ENCODE peak calls at places on chromosomes 4 and X, in seven cellular contexts. One of them, this sample, is unnamed.

GRCh38 chrX:72052415-72053090 is 79.2 kb downstream of the RTL5 start:
- DNase-seq in endothelial cell: no peak
- DNase-seq in ovary: no peak
- DNase-seq in cardiac muscle cell: no peak
- DNase-seq in NCI-H526: no peak
- DNase-seq in A172: no peak
- DNase-seq in mesenchymal stem cell: peak
- DNase-seq in this sample: no peak

GRCh38 chr4:113958766-113959540 is 20.5 kb downstream of the ARSJ start:
- DNase-seq in endothelial cell: no peak
- DNase-seq in ovary: no peak
- DNase-seq in cardiac muscle cell: no peak
- DNase-seq in NCI-H526: no peak
- DNase-seq in A172: peak
- DNase-seq in mesenchymal stem cell: peak
- DNase-seq in this sample: no peak

GRCh38 chr4:107243141-107243779 is 207.1 kb upstream of the DKK2 start:
- DNase-seq in endothelial cell: no peak
- DNase-seq in ovary: no peak
- DNase-seq in cardiac muscle cell: no peak
- DNase-seq in NCI-H526: no peak
- DNase-seq in A172: peak
- DNase-seq in mesenchymal stem cell: no peak
- DNase-seq in this sample: no peak

GRCh38 chr4:22427676-22428075 is 88.2 kb downstream of the ADGRA3 start:
- DNase-seq in endothelial cell: no peak
- DNase-seq in ovary: no peak
- DNase-seq in cardiac muscle cell: no peak
- DNase-seq in NCI-H526: no peak
- DNase-seq in A172: no peak
- DNase-seq in mesenchymal stem cell: no peak
- DNase-seq in this sample: no peak

GRCh38 chr4:41060352-41061318 is 153.7 kb downstream of the APBB2 start:
- DNase-seq in endothelial cell: no peak
- DNase-seq in ovary: peak
- DNase-seq in cardiac muscle cell: no peak
- DNase-seq in NCI-H526: no peak
- DNase-seq in A172: no peak
- DNase-seq in mesenchymal stem cell: no peak
- DNase-seq in this sample: no peak

GRCh38 chr4:183100298-183100599 is 1.2 kb downstream of the WWC2 start:
- DNase-seq in endothelial cell: no peak
- DNase-seq in ovary: no peak
- DNase-seq in cardiac muscle cell: no peak
- DNase-seq in NCI-H526: no peak
- DNase-seq in A172: no peak
- DNase-seq in mesenchymal stem cell: no peak
- DNase-seq in this sample: no peak

GRCh38 chrX:118872102-118872566 is 48.5 kb downstream of the ZCCHC12 start:
- DNase-seq in endothelial cell: no peak
- DNase-seq in ovary: no peak
- DNase-seq in cardiac muscle cell: peak
- DNase-seq in NCI-H526: no peak
- DNase-seq in A172: no peak
- DNase-seq in mesenchymal stem cell: no peak
- DNase-seq in this sample: no peak

GRCh38 chr4:40238700-40239548 is 42.1 kb downstream of the RHOH start:
- DNase-seq in endothelial cell: no peak
- DNase-seq in ovary: no peak
- DNase-seq in cardiac muscle cell: no peak
- DNase-seq in NCI-H526: no peak
- DNase-seq in A172: peak
- DNase-seq in mesenchymal stem cell: no peak
- DNase-seq in this sample: peak

GRCh38 chr4:107592518-107592917 is 127.5 kb downstream of the PAPSS1 start:
- DNase-seq in endothelial cell: no peak
- DNase-seq in ovary: no peak
- DNase-seq in cardiac muscle cell: no peak
- DNase-seq in NCI-H526: no peak
- DNase-seq in A172: no peak
- DNase-seq in mesenchymal stem cell: peak
- DNase-seq in this sample: no peak

GRCh38 chr4:88697113-88697512 is 516 bp downstream of the NAP1L5 start:
- DNase-seq in endothelial cell: no peak
- DNase-seq in ovary: peak
- DNase-seq in cardiac muscle cell: no peak
- DNase-seq in NCI-H526: no peak
- DNase-seq in A172: no peak
- DNase-seq in mesenchymal stem cell: peak
- DNase-seq in this sample: no peak

GRCh38 chrX:69130448-69130847 is 34.8 kb downstream of the PJA1 start:
- DNase-seq in endothelial cell: no peak
- DNase-seq in ovary: no peak
- DNase-seq in cardiac muscle cell: no peak
- DNase-seq in NCI-H526: no peak
- DNase-seq in A172: no peak
- DNase-seq in mesenchymal stem cell: no peak
- DNase-seq in this sample: no peak

GRCh38 chr4:52037730-52038108 is 380 bp downstream of the SGCB start:
- DNase-seq in endothelial cell: peak
- DNase-seq in ovary: peak
- DNase-seq in cardiac muscle cell: peak
- DNase-seq in NCI-H526: peak
- DNase-seq in A172: peak
- DNase-seq in mesenchymal stem cell: peak
- DNase-seq in this sample: peak

GRCh38 chrX:49001521-49002090 is 458 bp downstream of the GRIPAP1 start:
- DNase-seq in endothelial cell: peak
- DNase-seq in ovary: no peak
- DNase-seq in cardiac muscle cell: peak
- DNase-seq in NCI-H526: peak
- DNase-seq in A172: peak
- DNase-seq in mesenchymal stem cell: peak
- DNase-seq in this sample: peak

GRCh38 chr4:142719854-142720541 is 126.1 kb downstream of the INPP4B start:
- DNase-seq in endothelial cell: no peak
- DNase-seq in ovary: no peak
- DNase-seq in cardiac muscle cell: peak
- DNase-seq in NCI-H526: no peak
- DNase-seq in A172: peak
- DNase-seq in mesenchymal stem cell: peak
- DNase-seq in this sample: no peak

GRCh38 chr4:54063737-54064316 is 578 bp downstream of the CHIC2 start:
- DNase-seq in endothelial cell: peak
- DNase-seq in ovary: peak
- DNase-seq in cardiac muscle cell: peak
- DNase-seq in NCI-H526: peak
- DNase-seq in A172: no peak
- DNase-seq in mesenchymal stem cell: peak
- DNase-seq in this sample: no peak

GRCh38 chrX:149987613-149988012 is 49.3 kb upstream of the EOLA2 start:
- DNase-seq in endothelial cell: no peak
- DNase-seq in ovary: no peak
- DNase-seq in cardiac muscle cell: no peak
- DNase-seq in NCI-H526: no peak
- DNase-seq in A172: no peak
- DNase-seq in mesenchymal stem cell: no peak
- DNase-seq in this sample: no peak

GRCh38 chrX:57930051-57930450 is 19.8 kb upstream of the ZXDA start:
- DNase-seq in endothelial cell: no peak
- DNase-seq in ovary: no peak
- DNase-seq in cardiac muscle cell: no peak
- DNase-seq in NCI-H526: no peak
- DNase-seq in A172: no peak
- DNase-seq in mesenchymal stem cell: no peak
- DNase-seq in this sample: no peak

GRCh38 chrX:116417214-116417613 is 19.2 kb upstream of the SLC6A14 start:
- DNase-seq in endothelial cell: no peak
- DNase-seq in ovary: no peak
- DNase-seq in cardiac muscle cell: no peak
- DNase-seq in NCI-H526: no peak
- DNase-seq in A172: no peak
- DNase-seq in mesenchymal stem cell: no peak
- DNase-seq in this sample: no peak

GRCh38 chrX:41559662-41560061 is 112.5 kb downstream of the NYX start:
- DNase-seq in endothelial cell: no peak
- DNase-seq in ovary: peak
- DNase-seq in cardiac muscle cell: no peak
- DNase-seq in NCI-H526: no peak
- DNase-seq in A172: peak
- DNase-seq in mesenchymal stem cell: peak
- DNase-seq in this sample: no peak

GRCh38 chrX:7163146-7163677 is 15.3 kb upstream of the PUDP start:
- DNase-seq in endothelial cell: no peak
- DNase-seq in ovary: no peak
- DNase-seq in cardiac muscle cell: no peak
- DNase-seq in NCI-H526: no peak
- DNase-seq in A172: no peak
- DNase-seq in mesenchymal stem cell: no peak
- DNase-seq in this sample: no peak